ENCODE peak calls at places on chromosomes 13 and 19, in eight cellular contexts. T is AG10803; U is heart right ventricle; P is HFFc6; V is A549; F is non-pigmented ciliary epithelial cell; K is left cardiac atrium; C is stimulated activated CD4-positive, alpha-beta T cell treated with anti-CD3 and anti-CD28 coated beads, TNF-alpha, amount 100 ng/mL, for 1 hour. B is an unnamed sample.

GRCh38 chr19:58498316-58499020 is 13.3 kb downstream of the SLC27A5 start:
- DNase-seq in P (no peak), F (no peak), T (no peak), V (no peak), K (no peak), U (no peak), C (no peak), B (peak; percentile 31)

GRCh38 chr19:29201849-29202248 is 11.1 kb downstream of the UQCRFS1 start:
- DNase-seq in F (no peak), U (no peak), P (no peak), V (peak; percentile 24), T (no peak), K (no peak), C (no peak), B (no peak)

GRCh38 chr13:44368599-44369368 is 4.8 kb upstream of the SERP2 start:
- DNase-seq in P (no peak), K (no peak), T (no peak), U (no peak), F (no peak), V (no peak), C (no peak), B (no peak)

GRCh38 chr13:36344886-36345437 is 1.2 kb downstream of the SPART start:
- DNase-seq in F (no peak), P (no peak), T (no peak), C (no peak), K (no peak), V (no peak), U (peak; percentile 25), B (peak; percentile 13)

GRCh38 chr19:584240-585001 is 5.3 kb upstream of the HCN2 start:
- DNase-seq in C (peak; percentile 30), T (no peak), P (no peak), F (no peak), V (no peak), U (peak; percentile 50), K (no peak), B (peak; percentile 14)

GRCh38 chr19:35031072-35031881 is 1.0 kb downstream of the SCN1B start:
- DNase-seq in V (no peak), P (no peak), T (peak; percentile 9), C (no peak), U (no peak), K (no peak), F (no peak), B (no peak)

GRCh38 chr13:70375718-70376117 is 267.5 kb upstream of the KLHL1 start:
- DNase-seq in V (no peak), K (no peak), F (no peak), C (no peak), P (no peak), T (no peak), U (no peak), B (no peak)

GRCh38 chr13:24742294-24742693 is 21.7 kb upstream of the RNF17 start:
- DNase-seq in C (no peak), K (no peak), U (no peak), V (no peak), T (no peak), F (no peak), P (no peak), B (no peak)

GRCh38 chr13:103730407-103730806 is 664.2 kb upstream of the SLC10A2 start:
- DNase-seq in U (peak; percentile 6), P (no peak), F (no peak), T (no peak), V (no peak), C (no peak), K (peak; percentile 33), B (no peak)

GRCh38 chr19:10766681-10767201 is 48.9 kb downstream of the DNM2 start:
- DNase-seq in K (peak; percentile 63), F (no peak), C (no peak), U (no peak), T (peak; percentile 34), P (peak; percentile 4), V (no peak), B (peak; percentile 70)

B was measured in thyroid gland.